ENCODE peak calls at places on chromosomes 4 and X, in ten cellular contexts. C is ovary, B is stomach, P is MM.1S, I is heart left ventricle, N is dorsolateral prefrontal cortex, T is IMR-90, M is H1, L is psoas muscle, U is right cardiac atrium. G is an unnamed sample.

GRCh38 chr4:74111576-74111975 is 12.6 kb upstream of the CXCL2 start:
- DNase-seq in C (no peak), B (no peak), P (no peak), I (no peak), N (no peak), T (no peak), M (no peak), L (no peak), U (no peak), G (no peak)

GRCh38 chr4:71126719-71127118 is 133.3 kb downstream of the DCK start:
- DNase-seq in C (no peak), B (no peak), P (no peak), I (no peak), N (no peak), T (peak), M (no peak), L (no peak), U (no peak), G (no peak)

GRCh38 chr4:123777297-123777859 is 380.8 kb downstream of the SPRY1 start:
- DNase-seq in C (no peak), B (no peak), P (no peak), I (peak), N (no peak), T (peak), M (no peak), L (no peak), U (peak), G (no peak)

GRCh38 chr4:84733343-84734033 is 150.6 kb downstream of the CDS1 start:
- DNase-seq in C (no peak), B (no peak), P (no peak), I (peak), N (no peak), T (no peak), M (no peak), L (no peak), U (peak), G (no peak)

GRCh38 chrX:13463608-13464007 is 105.8 kb upstream of the EGFL6 start:
- DNase-seq in C (no peak), B (no peak), P (no peak), I (peak), N (no peak), T (peak), M (no peak), L (peak), U (peak), G (no peak)

GRCh38 chr4:26860922-26861433 is 337 bp downstream of the STIM2 start:
- DNase-seq in C (peak), B (peak), P (no peak), I (peak), N (no peak), T (peak), M (no peak), L (peak), U (peak), G (peak)

GRCh38 chr4:96352051-96352517 is 512.2 kb downstream of the PDHA2 start:
- DNase-seq in C (no peak), B (no peak), P (peak), I (no peak), N (no peak), T (no peak), M (no peak), L (no peak), U (no peak), G (no peak)

GRCh38 chr4:173494013-173494970 is 35.7 kb downstream of the HAND2 start:
- DNase-seq in C (peak), B (peak), P (peak), I (peak), N (peak), T (peak), M (peak), L (no peak), U (peak), G (peak)

GRCh38 chr4:99800332-99801004 is 16.2 kb upstream of the DAPP1 start:
- DNase-seq in C (no peak), B (no peak), P (no peak), I (no peak), N (no peak), T (no peak), M (no peak), L (no peak), U (peak), G (no peak)

GRCh38 chr4:78242071-78242470 is 184.9 kb downstream of the FRAS1 start:
- DNase-seq in C (no peak), B (no peak), P (no peak), I (no peak), N (no peak), T (no peak), M (no peak), L (no peak), U (no peak), G (no peak)

GRCh38 chr4:76212851-76213414 is 691 bp downstream of the SCARB2 start:
- DNase-seq in C (no peak), B (no peak), P (peak), I (no peak), N (no peak), T (peak), M (no peak), L (no peak), U (no peak), G (no peak)

GRCh38 chr4:56622176-56622575 is 58.9 kb downstream of the HOPX start:
- DNase-seq in C (no peak), B (no peak), P (no peak), I (no peak), N (no peak), T (no peak), M (no peak), L (no peak), U (no peak), G (no peak)

GRCh38 chrX:68669872-68670271 is 22.4 kb downstream of the STARD8 start:
- DNase-seq in C (no peak), B (no peak), P (no peak), I (no peak), N (no peak), T (no peak), M (no peak), L (no peak), U (no peak), G (no peak)

GRCh38 chrX:68666580-68666979 is 19.1 kb downstream of the STARD8 start:
- DNase-seq in C (no peak), B (no peak), P (no peak), I (no peak), N (no peak), T (no peak), M (no peak), L (no peak), U (no peak), G (no peak)

GRCh38 chrX:68672581-68673318 is 25.3 kb downstream of the STARD8 start:
- DNase-seq in C (peak), B (no peak), P (no peak), I (peak), N (no peak), T (no peak), M (no peak), L (peak), U (peak), G (no peak)

GRCh38 chrX:68671221-68671620 is 23.8 kb downstream of the STARD8 start:
- DNase-seq in C (no peak), B (no peak), P (no peak), I (no peak), N (no peak), T (no peak), M (no peak), L (no peak), U (no peak), G (no peak)

GRCh38 chrX:68669094-68669830 is 21.8 kb downstream of the STARD8 start:
- DNase-seq in C (no peak), B (no peak), P (no peak), I (no peak), N (no peak), T (no peak), M (no peak), L (no peak), U (no peak), G (no peak)
- H3K27ac ChIP-seq in C (no peak), B (no peak), P (no peak), I (no peak), N (no peak), T (no peak), M (no peak), L (no peak), U (no peak), G (no peak)

GRCh38 chr4:159549092-159549491 is 446.2 kb downstream of the RAPGEF2 start:
- DNase-seq in C (no peak), B (no peak), P (no peak), I (no peak), N (no peak), T (peak), M (no peak), L (no peak), U (no peak), G (no peak)
- H3K27ac ChIP-seq in C (no peak), B (no peak), P (no peak), I (no peak), N (no peak), T (no peak), M (no peak), L (no peak), U (no peak), G (no peak)

GRCh38 chr4:17664755-17665154 is 50.3 kb downstream of the MED28 start:
- DNase-seq in C (no peak), B (no peak), P (no peak), I (no peak), N (no peak), T (no peak), M (no peak), L (no peak), U (no peak), G (no peak)
- H3K27ac ChIP-seq in C (no peak), B (no peak), P (no peak), I (no peak), N (no peak), T (no peak), M (no peak), L (no peak), U (no peak), G (no peak)

DNA sequence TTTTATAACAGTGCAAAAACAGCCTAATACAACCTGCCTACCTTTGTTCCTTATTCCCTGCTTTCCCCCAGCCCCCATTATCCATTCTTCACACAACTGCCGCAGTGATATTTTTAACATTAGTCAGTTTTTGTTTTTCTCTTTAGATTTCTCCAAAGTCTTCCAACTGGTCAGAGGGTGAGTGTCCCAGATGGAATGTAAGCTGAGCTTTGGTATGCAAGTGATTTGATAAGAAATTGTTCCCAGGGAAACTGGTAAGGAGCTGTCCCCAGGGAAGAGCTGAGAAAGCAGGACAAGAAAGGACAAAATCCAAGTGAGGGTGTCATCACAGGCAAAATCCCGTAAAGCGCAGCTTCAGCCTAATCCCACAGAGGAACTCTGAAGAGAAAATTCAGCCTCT is 475.5 kb upstream of the ADGRL3 start:
- DNase-seq in C (no peak), B (no peak), P (no peak), I (peak), N (no peak), T (peak), M (no peak), L (no peak), U (no peak), G (no peak)
- H3K27ac ChIP-seq in C (no peak), B (no peak), P (no peak), I (no peak), N (no peak), T (peak), M (no peak), L (no peak), U (no peak), G (no peak)

DNA sequence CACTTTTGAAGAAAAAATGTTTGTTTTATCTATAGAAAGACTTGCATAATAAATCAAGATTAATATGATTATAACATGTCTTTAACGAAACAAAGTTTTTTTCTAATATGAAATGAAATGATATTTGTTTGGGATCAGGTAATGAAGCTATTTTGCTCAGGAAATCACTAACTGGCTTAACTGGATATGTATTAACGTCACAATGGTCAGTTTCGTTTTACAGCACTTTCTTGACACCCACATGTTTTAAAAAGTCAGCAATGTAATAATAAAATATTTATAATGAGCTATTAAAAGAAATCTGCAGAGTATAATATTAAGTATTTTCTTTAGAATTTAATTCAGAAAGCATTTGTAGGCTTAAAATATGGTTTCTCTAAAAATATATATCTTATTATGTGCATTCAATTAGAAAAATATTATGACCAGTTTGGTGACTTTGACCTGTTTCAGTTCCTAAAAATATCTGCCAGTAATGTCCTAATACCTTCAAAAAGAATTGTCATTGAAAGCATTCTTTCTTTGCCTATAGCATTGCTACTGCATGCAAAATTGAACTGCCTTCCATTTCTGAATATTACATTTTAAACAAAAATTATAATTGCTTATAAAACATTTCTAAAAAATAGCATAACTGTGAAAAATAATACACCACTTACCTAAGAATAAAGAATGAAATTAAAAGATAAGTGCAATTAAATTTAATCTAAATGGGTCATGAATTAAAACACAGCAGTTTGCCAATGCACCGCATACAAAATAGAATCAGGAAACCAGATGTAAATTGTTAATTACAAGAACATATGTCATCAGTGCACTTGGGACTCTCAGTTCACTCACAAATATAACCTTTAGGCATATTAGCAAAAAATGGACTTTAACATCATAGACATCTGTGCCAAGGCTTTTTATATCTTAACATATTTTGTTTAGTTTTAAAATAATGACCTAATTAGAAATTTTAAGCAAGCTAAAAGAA is 31.6 kb downstream of the TIGD2 start:
- DNase-seq in C (no peak), B (no peak), P (peak), I (no peak), N (no peak), T (no peak), M (no peak), L (no peak), U (no peak), G (no peak)
- H3K27ac ChIP-seq in C (no peak), B (no peak), P (peak), I (no peak), N (no peak), T (no peak), M (no peak), L (no peak), U (no peak), G (no peak)

DNA sequence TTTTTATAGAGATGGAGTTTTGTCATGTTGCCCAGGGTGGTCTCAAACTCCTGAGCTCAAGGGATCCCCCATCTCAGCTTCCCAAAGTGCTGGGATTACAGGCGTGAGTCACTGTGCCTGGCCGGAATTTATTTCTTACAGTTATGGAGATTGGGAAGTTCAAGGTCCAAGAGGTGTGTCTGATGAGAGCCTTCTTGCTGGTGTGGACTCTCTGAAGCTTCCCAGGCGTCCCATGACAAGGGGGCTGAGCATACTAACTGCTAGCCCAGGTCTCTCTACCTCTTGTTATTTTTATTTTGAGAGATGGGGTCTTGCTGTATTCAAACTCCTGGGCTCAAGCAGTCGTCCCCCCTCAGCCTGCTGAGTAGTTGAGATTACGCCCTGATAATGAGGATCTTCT is 2.9 kb upstream of the NSD2 start:
- DNase-seq in C (no peak), B (peak), P (no peak), I (no peak), N (no peak), T (no peak), M (no peak), L (no peak), U (no peak), G (no peak)
- H3K27ac ChIP-seq in C (no peak), B (no peak), P (no peak), I (no peak), N (no peak), T (no peak), M (no peak), L (no peak), U (no peak), G (no peak)

GRCh38 chrX:72539822-72540221 is 32.8 kb downstream of the HDAC8 start:
- DNase-seq in C (no peak), B (no peak), P (no peak), I (no peak), N (no peak), T (no peak), M (no peak), L (no peak), U (no peak), G (no peak)
- H3K27ac ChIP-seq in C (no peak), B (no peak), P (no peak), I (no peak), N (no peak), T (no peak), M (no peak), L (no peak), U (no peak), G (no peak)

DNA sequence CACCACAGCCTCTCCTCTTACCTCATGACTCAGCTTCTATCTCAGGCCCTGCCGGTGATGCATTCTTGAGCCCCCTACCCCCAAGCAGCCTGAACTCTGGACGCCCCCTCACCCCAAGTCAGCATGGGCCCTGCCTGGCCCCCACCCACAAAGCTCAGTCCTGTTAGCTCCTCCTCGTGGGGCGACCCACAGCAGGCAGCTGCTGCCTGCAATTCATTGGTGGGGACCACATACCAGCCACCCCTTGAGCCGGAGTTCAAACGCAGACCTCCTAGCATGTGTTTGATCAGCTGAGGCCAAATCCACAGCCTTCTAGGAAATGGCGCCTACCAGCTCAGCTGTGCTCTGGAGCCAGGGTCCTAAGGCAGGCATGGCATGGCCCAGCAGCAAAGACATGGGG is 111.8 kb downstream of the EFNB1 start:
- DNase-seq in C (no peak), B (no peak), P (no peak), I (no peak), N (peak), T (no peak), M (no peak), L (no peak), U (no peak), G (no peak)
- H3K27ac ChIP-seq in C (no peak), B (no peak), P (no peak), I (no peak), N (no peak), T (no peak), M (no peak), L (no peak), U (no peak), G (no peak)

DNA sequence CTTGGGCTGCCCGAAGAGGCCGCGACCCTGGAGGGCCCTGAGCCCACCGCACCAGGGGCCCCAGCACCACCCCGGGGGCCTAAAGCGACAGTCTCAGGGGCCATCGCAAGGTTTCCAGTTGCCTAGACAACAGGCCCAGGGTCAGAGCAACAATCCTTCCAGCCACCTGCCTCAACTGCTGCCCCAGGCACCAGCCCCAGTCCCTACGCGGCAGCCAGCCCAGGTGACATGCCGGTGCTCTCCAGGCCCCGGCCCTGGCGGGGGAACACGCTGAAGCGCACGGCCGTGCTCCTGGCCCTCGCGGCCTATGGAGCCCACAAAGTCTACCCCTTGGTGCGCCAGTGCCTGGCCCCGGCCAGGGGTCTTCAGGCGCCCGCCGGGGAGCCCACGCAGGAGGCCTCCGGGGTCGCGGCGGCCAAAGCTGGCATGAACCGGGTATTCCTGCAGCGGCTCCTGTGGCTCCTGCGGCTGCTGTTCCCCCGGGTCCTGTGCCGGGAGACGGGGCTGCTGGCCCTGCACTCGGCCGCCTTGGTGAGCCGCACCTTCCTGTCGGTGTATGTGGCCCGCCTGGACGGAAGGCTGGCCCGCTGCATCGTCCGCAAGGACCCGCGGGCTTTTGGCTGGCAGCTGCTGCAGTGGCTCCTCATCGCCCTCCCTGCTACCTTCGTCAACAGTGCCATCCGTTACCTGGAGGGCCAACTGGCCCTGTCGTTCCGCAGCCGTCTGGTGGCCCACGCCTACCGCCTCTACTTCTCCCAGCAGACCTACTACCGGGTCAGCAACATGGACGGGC is 579 bp downstream of the ABCD1 start:
- DNase-seq in C (peak), B (no peak), P (no peak), I (no peak), N (no peak), T (no peak), M (no peak), L (no peak), U (no peak), G (no peak)
- H3K27ac ChIP-seq in C (peak), B (peak), P (peak), I (peak), N (peak), T (peak), M (no peak), L (peak), U (peak), G (peak)

DNA sequence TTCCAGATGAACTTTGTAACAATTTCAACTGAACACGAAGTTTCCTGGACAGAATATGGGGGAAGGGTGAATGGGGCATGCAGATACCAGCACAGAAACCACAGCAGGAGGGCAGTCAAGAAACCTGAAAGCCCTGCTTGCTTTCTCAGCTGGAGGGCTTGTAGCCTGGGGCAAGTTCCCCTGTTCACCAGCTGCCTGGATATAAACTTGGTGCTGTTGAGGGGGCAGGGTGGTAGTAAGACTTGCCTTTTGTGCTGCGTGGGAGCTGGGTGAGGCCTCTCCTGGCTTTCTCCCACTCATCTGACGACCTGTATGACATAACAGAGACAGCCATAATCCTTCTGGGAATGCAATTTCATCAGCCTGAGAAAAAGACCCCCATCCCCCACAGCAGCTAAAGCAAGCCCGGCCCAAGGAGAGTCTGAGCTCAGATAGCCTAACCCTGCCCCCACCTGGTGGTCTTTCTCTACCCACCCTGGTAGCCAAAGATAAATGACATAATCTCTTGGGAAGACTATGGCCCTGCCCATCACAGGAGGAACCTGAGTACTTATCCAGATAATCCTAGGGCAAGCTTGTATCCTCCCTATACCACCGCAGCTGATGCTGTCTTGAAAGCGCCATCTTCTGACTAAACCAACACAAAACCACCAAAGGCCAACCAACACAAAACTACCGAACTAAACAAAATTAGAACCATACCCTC is 234.3 kb downstream of the LAS1L start:
- DNase-seq in C (no peak), B (no peak), P (peak), I (no peak), N (no peak), T (no peak), M (peak), L (no peak), U (no peak), G (no peak)
- H3K27ac ChIP-seq in C (no peak), B (no peak), P (no peak), I (no peak), N (no peak), T (no peak), M (no peak), L (no peak), U (no peak), G (no peak)

G was measured in caudate nucleus.